ENCODE peak calls at places on chromosomes 7 and 10, in four cellular contexts. P is endodermal cell, D is transverse colon, B is heart right ventricle. N is an unnamed sample.

GRCh38 chr7:15041226-15041625 is 138.7 kb upstream of the DGKB start:
- DNase-seq in P (no peak), D (no peak), B (no peak), N (no peak)

GRCh38 chr10:101123085-101123814 is 7.8 kb upstream of the TLX1 start:
- DNase-seq in P (peak; percentile 75), D (peak; percentile 35), B (no peak), N (no peak)

GRCh38 chr10:12077580-12078180 is 8.9 kb downstream of the DHTKD1 start:
- DNase-seq in P (no peak), D (no peak), B (no peak), N (no peak)

GRCh38 chr7:116522247-116522646 is 2.6 kb upstream of the CAV1 start:
- DNase-seq in P (peak; percentile 64), D (no peak), B (no peak), N (no peak)

GRCh38 chr10:132482090-132482489 is 55.5 kb upstream of the INPP5A start:
- DNase-seq in P (no peak), D (no peak), B (no peak), N (peak; percentile 49)

GRCh38 chr7:91034459-91035368 is 229.5 kb upstream of the FZD1 start:
- DNase-seq in P (peak; percentile 85), D (peak; percentile 57), B (peak; percentile 65), N (peak; percentile 80)

GRCh38 chr10:3465406-3465891 is 292.9 kb upstream of the PITRM1 start:
- DNase-seq in P (peak; percentile 42), D (peak; percentile 59), B (no peak), N (no peak)

GRCh38 chr10:28842321-28842720 is 165.0 kb downstream of the BAMBI start:
- DNase-seq in P (peak; percentile 2), D (no peak), B (no peak), N (no peak)

GRCh38 chr7:151059362-151060112 is at the start of gene SLC4A2:
- DNase-seq in P (peak; percentile 86), D (peak; percentile 83), B (peak; percentile 84), N (peak; percentile 76)

GRCh38 chr10:130941886-130942285 is 369.6 kb downstream of the TCERG1L start:
- DNase-seq in P (no peak), D (no peak), B (no peak), N (no peak)

GRCh38 chr10:33612551-33612950 is 278.1 kb upstream of the NRP1 start:
- DNase-seq in P (no peak), D (no peak), B (no peak), N (no peak)

GRCh38 chr7:10239643-10240345 is 733.9 kb upstream of the PHF14 start:
- DNase-seq in P (peak; percentile 43), D (no peak), B (peak; percentile 42), N (no peak)

GRCh38 chr10:80460399-80461207 is 6.5 kb downstream of the TSPAN14 start:
- DNase-seq in P (peak; percentile 92), D (peak; percentile 87), B (no peak), N (peak; percentile 86)

GRCh38 chr10:13939391-13939790 is 352.6 kb downstream of the PRPF18 start:
- DNase-seq in P (no peak), D (no peak), B (no peak), N (no peak)

GRCh38 chr7:102286237-102287081 is at the start of gene SH2B2:
- DNase-seq in P (peak; percentile 86), D (peak; percentile 74), B (peak; percentile 73), N (no peak)

GRCh38 chr10:75600833-75601232 is 169.4 kb downstream of the LRMDA start:
- DNase-seq in P (no peak), D (no peak), B (no peak), N (no peak)

GRCh38 chr7:29343379-29343778 is 148.8 kb downstream of the CHN2 start:
- DNase-seq in P (peak; percentile 22), D (no peak), B (no peak), N (no peak)

GRCh38 chr10:59825932-59826331 is 72.7 kb upstream of the MRLN start:
- DNase-seq in P (no peak), D (no peak), B (no peak), N (no peak)

GRCh38 chr10:23540401-23540800 is 101.5 kb downstream of the OTUD1 start:
- DNase-seq in P (no peak), D (no peak), B (peak; percentile 15), N (no peak)

GRCh38 chr10:3805791-3806381 is 20.9 kb upstream of the KLF6 start:
- DNase-seq in P (peak; percentile 91), D (peak; percentile 61), B (peak; percentile 74), N (no peak)

GRCh38 chr10:17418249-17418648 is 36.1 kb downstream of the ST8SIA6 start:
- DNase-seq in P (no peak), D (no peak), B (no peak), N (no peak)

GRCh38 chr10:33047655-33048054 is 89.6 kb upstream of the ITGB1 start:
- DNase-seq in P (no peak), D (no peak), B (no peak), N (no peak)

DNA sequence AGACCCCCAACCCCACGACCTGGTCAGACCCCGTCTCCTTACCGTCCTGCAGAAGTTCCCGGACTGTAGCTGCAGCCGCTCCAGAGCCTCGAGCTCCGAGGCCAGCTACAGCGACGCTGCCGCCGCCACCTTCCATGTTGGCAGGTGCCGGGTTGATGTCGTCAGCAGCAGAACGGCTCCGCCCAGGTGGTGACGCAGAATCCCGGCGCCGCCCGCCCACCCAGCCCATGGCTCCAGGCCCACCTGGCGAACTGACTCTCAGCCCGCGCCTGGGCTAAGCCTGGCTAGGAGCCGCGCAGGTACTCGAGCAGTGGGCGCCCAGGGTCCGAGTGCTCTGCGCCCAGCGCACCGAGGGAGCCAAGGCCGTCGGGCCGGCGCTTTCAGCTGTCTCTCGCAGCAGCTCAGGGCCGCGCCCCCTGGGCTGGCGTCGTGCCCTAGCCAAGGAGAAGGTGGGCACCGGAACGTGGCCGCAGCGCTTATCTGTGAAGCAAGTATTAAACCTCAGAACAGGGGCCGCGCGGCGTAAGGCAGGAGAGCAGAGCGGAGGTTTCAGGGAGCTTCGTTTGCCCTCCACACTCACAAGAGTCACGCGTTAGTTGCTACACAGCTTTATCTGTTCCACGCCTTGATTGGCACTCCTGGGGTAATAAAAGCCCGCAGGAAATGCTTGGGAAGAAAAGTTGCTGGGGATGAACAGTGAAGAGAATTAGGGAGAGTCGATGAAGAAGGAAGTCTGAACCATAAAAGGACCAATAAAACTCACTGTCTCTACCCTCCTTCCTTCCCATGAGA is at the start of the genes COG5 and DUS4L:
- DNase-seq in P (peak; percentile 97), D (peak; percentile 88), B (peak; percentile 86), N (peak; percentile 84)
- H3K27ac ChIP-seq in P (peak within 1 kb of the TSS; percentile 19), D (peak within 1 kb of the TSS; percentile 95), B (peak within 1 kb of the TSS; percentile 91), N (peak within 1 kb of the TSS; percentile 92)

GRCh38 chr10:30724296-30724695 is 94.7 kb upstream of the LYZL2 start:
- DNase-seq in P (no peak), D (no peak), B (no peak), N (no peak)

GRCh38 chr10:30718877-30719268 is 89.3 kb upstream of the LYZL2 start:
- DNase-seq in P (no peak), D (no peak), B (no peak), N (no peak)

GRCh38 chr10:30719832-30720231 is 90.3 kb upstream of the LYZL2 start:
- DNase-seq in P (peak; percentile 23), D (no peak), B (no peak), N (no peak)

GRCh38 chr10:30725661-30726060 is 96.1 kb upstream of the LYZL2 start:
- DNase-seq in P (no peak), D (no peak), B (no peak), N (no peak)

DNA sequence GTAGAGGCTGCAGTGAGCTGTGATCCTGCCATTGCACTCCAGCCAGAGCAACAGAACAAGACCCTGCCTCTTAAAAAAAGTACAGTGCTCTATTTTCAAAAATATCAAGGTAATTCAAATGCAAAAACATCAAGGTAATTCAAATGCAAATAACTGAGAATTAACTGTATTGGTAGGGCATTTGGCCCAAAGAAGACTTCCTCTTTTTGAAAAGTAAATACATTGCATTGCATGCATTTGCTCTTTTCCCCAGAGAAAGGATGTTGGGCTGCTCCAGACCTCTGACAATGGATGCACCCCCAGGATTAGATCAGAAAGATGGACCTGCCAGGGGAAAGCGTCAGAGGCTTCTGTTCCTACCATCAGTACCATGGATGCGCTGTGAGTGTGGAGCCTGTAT is 93.4 kb upstream of the LYZL2 start:
- DNase-seq in P (peak; percentile 33), D (no peak), B (no peak), N (no peak)
- H3K4me3 ChIP-seq in P (no peak overlapping the region), D (no peak overlapping the region), B (no peak overlapping the region), N (no peak overlapping the region)

GRCh38 chr7:143388491-143389101 is 7.5 kb downstream of the ZYX start:
- DNase-seq in P (peak; percentile 79), D (no peak), B (no peak), N (no peak)
- H3K27ac ChIP-seq in P (no peak overlapping the region), D (peak overlapping the region; percentile 93), B (no peak overlapping the region), N (no peak overlapping the region)

GRCh38 chr10:74008212-74008731 is 10.4 kb downstream of the VCL start:
- DNase-seq in P (no peak), D (no peak), B (no peak), N (no peak)
- H3K4me3 ChIP-seq in P (no peak overlapping the region), D (no peak overlapping the region), B (no peak overlapping the region), N (no peak overlapping the region)

DNA sequence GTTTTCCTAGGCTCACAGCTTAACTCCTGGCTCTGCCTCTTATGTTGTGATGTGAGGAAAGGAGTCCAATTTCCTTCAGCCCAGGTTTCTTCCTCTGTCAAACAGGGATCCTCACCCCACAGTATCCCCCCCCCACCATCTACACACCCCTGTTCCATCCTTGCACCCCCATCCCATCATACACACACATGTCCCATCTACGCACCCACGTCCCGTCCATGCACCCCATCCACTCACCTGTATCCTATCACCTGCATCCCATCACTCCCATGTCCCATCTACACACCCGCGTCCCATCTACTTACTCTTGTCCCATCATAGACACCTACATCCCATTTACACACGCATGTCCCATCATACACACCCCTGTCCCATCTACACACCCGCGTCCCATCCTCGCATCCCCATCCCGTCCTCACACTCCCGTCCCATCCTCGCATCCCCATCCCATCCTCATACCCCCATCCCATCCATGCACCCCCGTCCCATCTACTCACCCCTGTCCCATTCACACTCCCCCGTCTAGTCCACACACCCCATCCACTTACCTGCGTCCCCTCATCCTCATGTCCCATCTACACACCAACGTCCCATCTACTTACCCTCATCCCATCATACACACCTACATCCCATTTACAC is 117.3 kb downstream of the TRRAP start:
- DNase-seq in P (no peak), D (no peak), B (no peak), N (no peak)
- H3K27ac ChIP-seq in P (no peak overlapping the region), D (no peak overlapping the region), B (no peak overlapping the region), N (no peak overlapping the region)

DNA sequence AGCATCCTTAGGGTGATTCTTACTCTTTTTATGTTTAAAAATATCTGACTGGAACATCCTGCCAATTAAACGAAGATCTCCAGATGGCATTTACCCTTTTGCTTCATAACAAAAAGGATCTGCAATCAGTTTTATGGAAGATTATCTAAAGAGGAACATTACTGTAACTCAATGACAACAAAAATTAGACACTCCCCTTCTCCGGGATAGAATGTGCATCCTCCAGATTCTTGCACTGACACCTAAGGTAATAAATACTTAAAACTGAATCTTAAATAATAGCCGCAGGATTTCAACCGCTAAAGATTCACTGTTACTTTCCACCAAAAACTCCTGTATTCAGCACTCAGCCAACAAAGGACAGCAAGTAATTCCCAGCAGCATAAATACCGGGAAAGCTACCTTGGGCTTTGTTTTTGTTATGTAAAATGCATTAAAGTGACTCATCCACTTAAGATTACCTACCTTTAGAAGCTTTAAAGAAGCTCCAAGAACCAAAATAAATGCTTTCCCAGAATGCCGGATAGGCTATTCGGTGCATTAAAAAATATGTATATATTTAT is 1.6 kb downstream of the CACNA2D1 start:
- DNase-seq in P (peak; percentile 44), D (no peak), B (no peak), N (no peak)
- H3K4me3 ChIP-seq in P (peak overlapping the region; percentile 91), D (peak overlapping the region; percentile 61), B (peak overlapping the region; percentile 69), N (peak overlapping the region; percentile 75)

GRCh38 chr7:74031403-74032190 is 3.6 kb downstream of the ELN start:
- DNase-seq in P (no peak), D (no peak), B (no peak), N (no peak)
- H3K27ac ChIP-seq in P (no peak overlapping the region), D (peak overlapping the region; percentile 95), B (peak overlapping the region; percentile 57), N (no peak overlapping the region)

GRCh38 chr10:54484186-54484585 is 316.8 kb downstream of the PCDH15 start:
- DNase-seq in P (no peak), D (no peak), B (no peak), N (no peak)
- H3K4me3 ChIP-seq in P (no peak overlapping the region), D (no peak overlapping the region), B (no peak overlapping the region), N (no peak overlapping the region)

N was measured in dorsolateral prefrontal cortex.